ENCODE peak calls at places on chromosomes 3 and 15, in six cellular contexts. M is SK-N-SH, F is dorsolateral prefrontal cortex, O is upper lobe of right lung, L is cardiac fibroblast, A is BJ. C is an unnamed sample.

GRCh38 chr3:171986755-171987535 is 52.4 kb upstream of the FNDC3B start:
- DNase-seq in F (no peak), M (no peak), L (no peak), A (no peak), O (no peak), C (peak)

GRCh38 chr15:33031324-33031736 is 163.2 kb downstream of the FMN1 start:
- DNase-seq in M (no peak), F (no peak), A (peak), O (no peak), L (no peak), C (peak)

GRCh38 chr3:98788651-98789050 is 25.5 kb downstream of the ST3GAL6 start:
- DNase-seq in O (no peak), L (peak), M (peak), A (no peak), F (no peak), C (no peak)

GRCh38 chr3:124514681-124515080 is 215.6 kb upstream of the UMPS start:
- DNase-seq in A (no peak), M (no peak), F (no peak), L (no peak), O (no peak), C (no peak)

GRCh38 chr15:41493205-41493901 is at the start of gene ITPKA:
- DNase-seq in F (no peak), M (peak), L (peak), O (peak), A (no peak), C (peak)

GRCh38 chr3:189186093-189186492 is 14.3 kb downstream of the TPRG1 start:
- DNase-seq in F (no peak), L (peak), O (no peak), M (no peak), A (no peak), C (peak)

GRCh38 chr3:111726788-111727305 is 131.7 kb upstream of the ZBED2 start:
- DNase-seq in M (no peak), O (no peak), A (no peak), F (no peak), L (no peak), C (no peak)

GRCh38 chr15:83973816-83974215 is 261.8 kb upstream of the GOLGA6L4 start:
- DNase-seq in F (no peak), O (no peak), A (no peak), M (peak), L (peak), C (no peak)

GRCh38 chr3:188689101-188689574 is 482.6 kb upstream of the TPRG1 start:
- DNase-seq in A (no peak), M (no peak), F (no peak), L (peak), O (no peak), C (peak)

GRCh38 chr3:148816971-148817519 is 10.6 kb upstream of the CPB1 start:
- DNase-seq in M (no peak), O (no peak), A (no peak), L (no peak), F (no peak), C (no peak)

GRCh38 chr15:70932397-70932796 is 39.8 kb downstream of the LRRC49 start:
- DNase-seq in O (no peak), A (no peak), F (no peak), L (no peak), M (no peak), C (no peak)

GRCh38 chr3:29936054-29936453 is 655.2 kb downstream of the RBMS3 start:
- DNase-seq in A (no peak), M (no peak), F (no peak), O (no peak), L (no peak), C (no peak)

GRCh38 chr15:73787621-73788020 is 34.5 kb upstream of the INSYN1 start:
- DNase-seq in A (no peak), M (no peak), L (no peak), O (no peak), F (no peak), C (no peak)

GRCh38 chr3:183762304-183762703 is 63.1 kb downstream of the MAP6D1 start:
- DNase-seq in L (no peak), M (no peak), O (no peak), A (no peak), F (no peak), C (no peak)

GRCh38 chr3:161559177-161559998 is 62.8 kb downstream of the OTOL1 start:
- DNase-seq in A (no peak), O (no peak), M (no peak), F (no peak), L (peak), C (peak)

GRCh38 chr3:175356899-175357324 is 497.8 kb downstream of the NAALADL2 start:
- DNase-seq in F (no peak), O (no peak), L (no peak), A (peak), M (no peak), C (no peak)

GRCh38 chr15:85380860-85381535 is 595 bp downstream of the AKAP13 start:
- DNase-seq in F (no peak), M (peak), L (no peak), A (no peak), O (peak), C (peak)

GRCh38 chr15:43939070-43939469 is 112.3 kb downstream of the WDR76 start:
- DNase-seq in O (no peak), M (peak), A (no peak), L (peak), F (no peak), C (no peak)

GRCh38 chr15:56772868-56773639 is 39.7 kb upstream of the ZNF280D start:
- DNase-seq in O (no peak), L (no peak), A (no peak), F (no peak), M (no peak), C (peak)

GRCh38 chr3:21500834-21501233 is 250.2 kb downstream of the ZNF385D start:
- DNase-seq in O (no peak), M (no peak), A (no peak), L (no peak), F (no peak), C (no peak)

GRCh38 chr3:47590212-47590611 is 11.5 kb upstream of the CSPG5 start:
- DNase-seq in O (no peak), F (no peak), A (no peak), L (no peak), M (no peak), C (no peak)

GRCh38 chr3:172911142-172911541 is 160.6 kb downstream of the ECT2 start:
- DNase-seq in O (no peak), F (no peak), M (no peak), L (no peak), A (no peak), C (no peak)

GRCh38 chr3:110743984-110744383 is 327.6 kb upstream of the NECTIN3 start:
- DNase-seq in F (no peak), A (no peak), L (no peak), M (no peak), O (no peak), C (no peak)

GRCh38 chr15:68285243-68285980 is 7.9 kb downstream of the FEM1B start:
- DNase-seq in L (no peak), A (no peak), F (no peak), O (no peak), M (no peak), C (peak)

GRCh38 chr15:61752001-61752400 is 308.2 kb downstream of the VPS13C start:
- DNase-seq in F (no peak), L (no peak), M (no peak), A (no peak), O (no peak), C (no peak)

GRCh38 chr15:61746589-61746988 is 313.7 kb downstream of the VPS13C start:
- DNase-seq in F (no peak), L (no peak), A (no peak), O (no peak), M (no peak), C (no peak)

GRCh38 chr15:61750271-61751084 is 309.8 kb downstream of the VPS13C start:
- DNase-seq in F (no peak), M (peak), L (no peak), A (no peak), O (peak), C (no peak)

GRCh38 chr15:61749169-61749568 is 311.1 kb downstream of the VPS13C start:
- DNase-seq in F (no peak), L (no peak), A (no peak), M (no peak), O (no peak), C (peak)

GRCh38 chr15:61748529-61748928 is 311.7 kb downstream of the VPS13C start:
- DNase-seq in F (no peak), L (no peak), A (no peak), M (no peak), O (no peak), C (peak)
- H3K4me3 ChIP-seq in F (no peak), L (no peak), A (no peak), M (no peak), O (no peak), C (no peak)

GRCh38 chr3:30970183-30970582 is 75.7 kb upstream of the GADL1 start:
- DNase-seq in M (no peak), F (no peak), L (peak), A (no peak), O (no peak), C (peak)
- TF ChIP-seq CTCF in M (peak), F (no peak), L (peak), A (peak), O (peak), C (peak)

GRCh38 chr15:101255066-101255415 is 3.2 kb upstream of the CHSY1 start:
- DNase-seq in L (peak), O (no peak), M (no peak), A (no peak), F (no peak), C (peak)

GRCh38 chr15:101251830-101252820 is at the start of gene CHSY1:
- DNase-seq in L (peak), A (peak), O (peak), M (peak), F (peak), C (peak)

GRCh38 chr15:101250931-101251829 is 668 bp downstream of the CHSY1 start:
- DNase-seq in M (peak), F (no peak), A (no peak), O (no peak), L (no peak), C (no peak)

GRCh38 chr15:101254157-101255065 is 2.6 kb upstream of the CHSY1 start:
- DNase-seq in M (no peak), L (no peak), O (no peak), A (no peak), F (no peak), C (no peak)

GRCh38 chr15:101252836-101253235 is 988 bp upstream of the CHSY1 start:
- DNase-seq in O (no peak), F (no peak), M (no peak), A (no peak), L (no peak), C (no peak)
- H3K4me3 ChIP-seq in O (peak), F (peak), M (peak), A (peak), L (peak), C (peak)

DNA sequence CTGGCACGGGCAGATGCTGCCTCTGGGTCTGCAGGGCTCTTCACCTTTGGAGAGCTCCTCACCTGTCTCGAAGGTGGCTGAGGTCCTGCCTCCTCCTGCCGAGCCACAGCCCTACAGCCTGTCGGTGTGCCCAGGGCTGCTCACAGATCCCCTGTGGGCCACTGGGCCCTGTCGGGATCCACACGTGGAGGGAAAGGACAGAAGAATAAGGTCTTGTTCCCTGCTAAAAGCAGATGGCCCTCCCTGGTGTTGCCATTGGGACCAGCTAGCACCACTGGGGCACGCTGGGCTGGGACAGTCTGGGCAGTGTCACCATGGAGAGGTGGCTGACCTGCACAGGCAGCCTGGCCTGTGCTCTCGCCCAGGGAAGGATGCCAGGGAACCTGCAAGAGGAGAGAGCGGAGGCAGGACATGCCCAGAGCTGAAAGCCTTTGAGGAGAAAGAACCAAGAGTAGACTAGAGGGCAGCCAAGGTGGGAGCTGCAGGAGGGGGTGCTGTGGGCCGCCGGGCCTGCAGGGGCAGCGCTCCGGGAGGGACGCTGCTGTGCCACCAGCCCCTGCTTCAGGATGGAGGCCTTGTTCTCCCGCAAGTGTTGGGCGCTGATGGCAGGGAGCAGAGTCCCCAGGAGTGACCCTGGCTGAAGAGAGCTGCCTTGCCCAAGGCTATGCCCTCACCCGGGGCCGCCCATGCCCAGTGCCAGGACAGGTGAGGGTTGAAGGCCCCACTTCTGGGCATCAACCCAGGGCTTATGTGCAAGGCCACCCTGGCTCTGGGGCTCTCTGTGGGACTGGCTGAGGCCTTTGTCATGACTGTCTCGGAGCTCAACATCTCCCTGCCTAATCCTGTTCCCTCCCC is 210.2 kb downstream of the XXYLT1 start:
- DNase-seq in M (peak), L (no peak), F (no peak), O (peak), A (no peak), C (no peak)
- TF ChIP-seq CTCF in M (no peak), L (no peak), F (no peak), O (no peak), A (no peak), C (no peak)

GRCh38 chr15:88241461-88241860 is 15.1 kb downstream of the NTRK3 start:
- DNase-seq in F (no peak), A (no peak), M (no peak), O (no peak), L (no peak), C (no peak)

GRCh38 chr15:88234711-88235110 is 21.8 kb downstream of the NTRK3 start:
- DNase-seq in O (peak), A (no peak), L (no peak), M (no peak), F (no peak), C (no peak)

GRCh38 chr15:88241060-88241459 is 15.5 kb downstream of the NTRK3 start:
- DNase-seq in A (no peak), M (no peak), L (no peak), O (no peak), F (no peak), C (no peak)

GRCh38 chr15:88242586-88242985 is 14.0 kb downstream of the NTRK3 start:
- DNase-seq in F (no peak), M (no peak), O (no peak), A (no peak), L (no peak), C (no peak)

DNA sequence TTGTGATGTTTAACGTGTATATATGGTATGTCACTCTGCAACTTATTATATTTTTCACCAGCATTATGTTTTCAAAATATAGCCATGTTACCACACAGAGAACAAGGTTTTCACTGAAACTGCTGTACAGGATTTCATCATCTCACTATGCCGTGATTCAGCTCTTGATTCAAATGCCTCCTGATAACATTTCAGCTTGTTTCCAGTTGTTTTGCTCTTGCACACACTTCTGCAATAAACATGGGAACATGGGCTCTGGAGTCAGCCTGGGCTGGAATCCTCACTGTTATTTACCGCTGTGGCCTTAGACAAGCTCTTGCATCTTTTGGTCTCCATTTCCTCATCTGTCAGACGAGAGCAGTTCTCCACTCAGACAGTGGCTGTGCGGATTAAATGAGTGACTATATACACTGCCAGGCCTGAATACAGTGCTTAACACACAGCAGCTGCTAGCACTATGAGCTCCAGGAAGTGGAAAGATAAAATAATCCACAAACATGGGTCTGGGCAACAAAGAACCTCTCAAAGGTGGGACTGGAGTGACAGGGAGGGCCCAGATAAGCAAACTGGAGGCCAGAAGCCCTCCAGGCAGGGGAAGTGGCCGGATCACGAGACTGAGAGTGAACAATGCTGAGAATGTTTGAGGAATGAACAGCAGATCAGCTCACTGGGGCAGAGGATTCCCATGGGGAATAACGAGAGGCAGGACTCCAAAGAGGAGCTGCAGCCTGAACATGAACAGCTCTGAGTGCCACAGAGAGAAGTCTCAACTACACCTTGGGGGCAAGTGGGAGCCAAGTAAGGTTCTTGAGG is 17.7 kb downstream of the NTRK3 start:
- DNase-seq in L (peak), O (peak), A (no peak), F (peak), M (no peak), C (peak)
- H3K4me3 ChIP-seq in L (no peak), O (no peak), A (no peak), F (no peak), M (no peak), C (no peak)

GRCh38 chr3:80929576-80929975 is 831.9 kb downstream of the GBE1 start:
- DNase-seq in O (no peak), M (no peak), A (no peak), F (no peak), L (no peak), C (no peak)
- TF ChIP-seq CTCF in O (no peak), M (no peak), A (no peak), F (no peak), L (no peak), C (no peak)

GRCh38 chr15:101187820-101188516 is 63.9 kb downstream of the CHSY1 start:
- DNase-seq in O (no peak), F (no peak), A (peak), L (peak), M (no peak), C (peak)
- H3K4me3 ChIP-seq in O (peak), F (peak), A (peak), L (peak), M (no peak), C (peak)

DNA sequence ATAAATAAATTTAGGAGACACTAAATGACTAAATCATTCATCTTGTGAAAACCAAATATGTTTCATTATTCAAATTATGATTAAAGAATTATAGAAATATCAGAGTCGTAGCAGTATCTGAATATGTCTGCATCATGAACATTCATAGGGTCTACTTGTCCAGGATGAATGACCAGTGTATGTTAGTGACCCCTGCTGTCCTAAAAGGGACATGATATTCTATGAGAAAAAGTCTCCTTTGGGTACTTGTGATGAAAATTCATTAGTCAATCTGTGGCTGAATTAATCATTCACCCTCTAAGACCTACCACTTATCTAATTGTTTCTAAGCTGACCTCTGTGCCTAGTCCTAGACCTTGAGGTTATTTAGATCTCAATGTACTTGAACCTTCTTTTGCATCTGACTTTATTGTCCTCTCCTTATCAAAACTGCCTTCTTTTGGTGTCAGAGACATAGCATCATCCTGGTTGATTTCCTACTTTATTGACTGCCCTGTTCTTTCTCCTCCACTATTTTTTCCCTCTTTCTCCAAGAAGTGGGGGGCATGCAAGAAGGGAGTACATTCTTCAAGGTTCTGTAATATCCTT is 799.3 kb downstream of the DIPK2A start:
- DNase-seq in L (peak), M (no peak), O (no peak), F (no peak), A (peak), C (peak)
- TF ChIP-seq CTCF in L (peak), M (peak), O (peak), F (peak), A (peak), C (peak)

C was measured in AG10803.